ENCODE peak calls at places on chromosomes 3 and 15, in four cellular contexts. One of them, this sample, is unnamed.

GRCh38 chr3:167855306-167855705 is 119.8 kb downstream of the SERPINI1 start:
- DNase-seq in NB4: no peak
- DNase-seq in astrocyte of the spinal cord: no peak
- DNase-seq in MM.1S: no peak
- DNase-seq in this sample: no peak

GRCh38 chr3:186427627-186428026 is 65.6 kb upstream of the DGKG start:
- DNase-seq in NB4: no peak
- DNase-seq in astrocyte of the spinal cord: peak
- DNase-seq in MM.1S: peak
- DNase-seq in this sample: no peak

GRCh38 chr3:35864871-35865270 is 225.5 kb downstream of the ARPP21 start:
- DNase-seq in MM.1S: no peak
- DNase-seq in astrocyte of the spinal cord: no peak
- DNase-seq in NB4: peak
- DNase-seq in this sample: no peak

GRCh38 chr3:172098698-172099494 is 59.5 kb downstream of the FNDC3B start:
- DNase-seq in astrocyte of the spinal cord: no peak
- DNase-seq in MM.1S: no peak
- DNase-seq in NB4: no peak
- DNase-seq in this sample: no peak

GRCh38 chr3:189772584-189772983 is 141.4 kb downstream of the TP63 start:
- DNase-seq in astrocyte of the spinal cord: no peak
- DNase-seq in MM.1S: no peak
- DNase-seq in NB4: no peak
- DNase-seq in this sample: peak

GRCh38 chr3:189038773-189039720 is 132.7 kb upstream of the TPRG1 start:
- DNase-seq in NB4: no peak
- DNase-seq in MM.1S: peak
- DNase-seq in astrocyte of the spinal cord: no peak
- DNase-seq in this sample: no peak

GRCh38 chr3:111385971-111386495 is 156.0 kb upstream of the CD96 start:
- DNase-seq in MM.1S: no peak
- DNase-seq in astrocyte of the spinal cord: no peak
- DNase-seq in NB4: no peak
- DNase-seq in this sample: no peak

GRCh38 chr3:144114767-144115166 is 143.1 kb downstream of the DIPK2A start:
- DNase-seq in MM.1S: no peak
- DNase-seq in astrocyte of the spinal cord: no peak
- DNase-seq in NB4: peak
- DNase-seq in this sample: peak

GRCh38 chr15:86611392-86612040 is 531.8 kb downstream of the AGBL1 start:
- DNase-seq in astrocyte of the spinal cord: peak
- DNase-seq in NB4: peak
- DNase-seq in MM.1S: peak
- DNase-seq in this sample: no peak

GRCh38 chr3:16066975-16067374 is 107.5 kb upstream of the GALNT15 start:
- DNase-seq in NB4: no peak
- DNase-seq in MM.1S: no peak
- DNase-seq in astrocyte of the spinal cord: peak
- DNase-seq in this sample: peak

GRCh38 chr15:46251873-46252272 is 617.0 kb downstream of the SQOR start:
- DNase-seq in NB4: no peak
- DNase-seq in astrocyte of the spinal cord: no peak
- DNase-seq in MM.1S: no peak
- DNase-seq in this sample: no peak

GRCh38 chr3:169146112-169146665 is 517.3 kb downstream of the MECOM start:
- DNase-seq in NB4: peak
- DNase-seq in MM.1S: no peak
- DNase-seq in astrocyte of the spinal cord: peak
- DNase-seq in this sample: peak

GRCh38 chr3:141578197-141578596 is 91.4 kb downstream of the RASA2 start:
- DNase-seq in MM.1S: no peak
- DNase-seq in astrocyte of the spinal cord: no peak
- DNase-seq in NB4: no peak
- DNase-seq in this sample: peak

GRCh38 chr3:53642211-53642610 is 147.8 kb downstream of the CACNA1D start:
- DNase-seq in NB4: no peak
- DNase-seq in astrocyte of the spinal cord: no peak
- DNase-seq in MM.1S: no peak
- DNase-seq in this sample: no peak

GRCh38 chr3:78894787-78895186 is 873.0 kb downstream of the ROBO1 start:
- DNase-seq in NB4: no peak
- DNase-seq in astrocyte of the spinal cord: no peak
- DNase-seq in MM.1S: no peak
- DNase-seq in this sample: no peak

GRCh38 chr3:45273681-45274515 is 47.8 kb upstream of the TMEM158 start:
- DNase-seq in NB4: peak
- DNase-seq in astrocyte of the spinal cord: no peak
- DNase-seq in MM.1S: no peak
- DNase-seq in this sample: no peak

GRCh38 chr3:128714887-128715496 is 11.0 kb upstream of the RAB7A start:
- DNase-seq in astrocyte of the spinal cord: no peak
- DNase-seq in NB4: peak
- DNase-seq in MM.1S: no peak
- DNase-seq in this sample: no peak

GRCh38 chr3:63960048-63960711 is 48.0 kb upstream of the SCAANT1 start:
- DNase-seq in NB4: peak
- DNase-seq in MM.1S: no peak
- DNase-seq in astrocyte of the spinal cord: peak
- DNase-seq in this sample: peak

GRCh38 chr3:150761831-150762661 is 923 bp downstream of the SIAH2 start:
- DNase-seq in NB4: peak
- DNase-seq in MM.1S: peak
- DNase-seq in astrocyte of the spinal cord: peak
- DNase-seq in this sample: peak

GRCh38 chr3:155948476-155948875 is 78.0 kb downstream of the GMPS start:
- DNase-seq in MM.1S: no peak
- DNase-seq in NB4: no peak
- DNase-seq in astrocyte of the spinal cord: no peak
- DNase-seq in this sample: no peak

GRCh38 chr3:155949464-155950217 is 79.2 kb downstream of the GMPS start:
- DNase-seq in NB4: no peak
- DNase-seq in astrocyte of the spinal cord: no peak
- DNase-seq in MM.1S: no peak
- DNase-seq in this sample: no peak

GRCh38 chr3:155944081-155944480 is 73.6 kb downstream of the GMPS start:
- DNase-seq in astrocyte of the spinal cord: no peak
- DNase-seq in NB4: no peak
- DNase-seq in MM.1S: no peak
- DNase-seq in this sample: no peak

GRCh38 chr3:155941354-155941753 is 70.9 kb downstream of the GMPS start:
- DNase-seq in NB4: peak
- DNase-seq in astrocyte of the spinal cord: no peak
- DNase-seq in MM.1S: no peak
- DNase-seq in this sample: no peak

GRCh38 chr3:155946178-155946577 is 75.7 kb downstream of the GMPS start:
- DNase-seq in MM.1S: no peak
- DNase-seq in NB4: no peak
- DNase-seq in astrocyte of the spinal cord: peak
- DNase-seq in this sample: peak
- TF ChIP-seq CTCF in MM.1S: no peak
- TF ChIP-seq CTCF in NB4: no peak
- TF ChIP-seq CTCF in astrocyte of the spinal cord: no peak
- TF ChIP-seq CTCF in this sample: no peak

GRCh38 chr3:121667333-121667732 is 6.6 kb upstream of the HCLS1 start:
- DNase-seq in NB4: no peak
- DNase-seq in MM.1S: no peak
- DNase-seq in astrocyte of the spinal cord: no peak
- DNase-seq in this sample: no peak
- H3K4me3 ChIP-seq in NB4: no peak
- H3K4me3 ChIP-seq in MM.1S: no peak
- H3K4me3 ChIP-seq in astrocyte of the spinal cord: no peak
- H3K4me3 ChIP-seq in this sample: no peak

DNA sequence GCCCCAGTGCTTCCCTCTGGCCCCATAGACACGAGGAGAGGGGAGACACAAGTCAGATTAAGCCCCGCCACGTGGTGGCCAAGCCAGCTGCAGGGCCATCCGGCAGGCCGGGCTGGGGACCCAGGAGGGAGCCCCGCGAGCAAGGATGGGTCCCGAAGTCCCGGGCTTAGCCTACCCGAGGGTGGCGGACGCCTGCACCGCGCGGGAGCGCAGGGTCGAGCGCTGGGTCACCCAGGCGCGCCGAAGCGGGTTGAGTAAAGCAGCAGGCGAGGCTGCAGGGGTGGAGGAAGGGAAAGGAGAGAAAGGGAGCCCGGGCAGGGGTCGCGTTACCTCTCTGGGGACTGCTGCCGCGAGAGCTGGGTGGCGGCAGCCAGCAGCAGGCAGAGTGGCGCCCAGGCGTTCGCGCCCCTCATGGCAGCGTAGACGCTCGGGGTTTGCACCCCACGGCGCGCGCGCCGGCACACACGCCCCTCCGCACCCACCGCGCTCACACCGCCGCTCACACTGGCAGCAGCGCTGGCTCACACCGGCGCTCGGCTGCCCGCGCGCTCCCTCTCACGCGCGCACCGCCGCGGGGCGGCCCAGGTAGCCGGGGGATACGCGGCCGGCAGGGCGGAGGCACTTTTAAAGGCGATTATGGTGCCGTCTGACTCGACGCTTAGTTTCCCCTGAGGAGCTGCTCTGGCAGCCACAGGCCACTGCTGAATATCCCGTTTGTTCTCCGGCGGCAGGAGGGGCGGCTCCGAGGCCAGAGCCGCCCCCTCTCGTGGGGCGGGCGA is at the start of gene PCOLCE2:
- DNase-seq in MM.1S: peak
- DNase-seq in astrocyte of the spinal cord: peak
- DNase-seq in NB4: peak
- DNase-seq in this sample: peak
- TF ChIP-seq CTCF in MM.1S: no peak
- TF ChIP-seq CTCF in astrocyte of the spinal cord: no peak
- TF ChIP-seq CTCF in NB4: no peak
- TF ChIP-seq CTCF in this sample: no peak

DNA sequence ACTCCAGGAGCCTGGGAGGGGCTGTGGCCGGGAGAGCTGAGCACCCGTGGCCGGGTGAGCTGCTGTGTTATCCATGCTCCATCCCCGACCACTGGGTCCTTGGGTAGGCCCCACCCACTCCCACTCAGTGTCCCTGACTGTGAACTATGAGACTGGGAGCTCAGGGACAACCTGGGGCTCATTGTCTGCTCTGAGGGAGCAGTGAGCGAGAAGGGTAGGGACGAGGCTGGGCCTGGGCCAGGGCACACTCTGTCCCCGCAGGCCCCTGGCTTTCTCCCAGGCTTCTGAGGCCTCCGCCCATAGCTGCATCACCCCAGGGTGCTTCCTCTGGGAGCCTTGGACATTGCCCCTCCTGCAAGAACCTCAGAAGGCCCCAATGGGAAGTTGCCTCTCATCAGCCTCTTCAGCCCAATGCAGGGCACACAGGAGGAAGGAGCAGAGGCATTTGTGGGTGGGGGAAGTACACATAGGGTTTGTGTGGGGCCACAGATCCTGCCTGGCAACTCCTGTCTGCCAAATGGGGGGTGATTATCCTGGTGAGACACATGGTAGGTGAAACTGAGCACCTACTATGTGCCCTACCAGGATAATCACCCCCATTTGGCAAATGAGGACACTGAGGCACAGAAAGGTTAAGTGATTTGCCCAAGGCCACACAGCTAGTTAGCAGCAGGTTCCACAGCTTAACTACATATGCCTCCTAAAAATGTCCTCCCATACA is 2.4 kb downstream of the ANPEP start:
- DNase-seq in MM.1S: no peak
- DNase-seq in NB4: peak
- DNase-seq in astrocyte of the spinal cord: peak
- DNase-seq in this sample: peak
- H3K4me3 ChIP-seq in MM.1S: no peak
- H3K4me3 ChIP-seq in NB4: peak
- H3K4me3 ChIP-seq in astrocyte of the spinal cord: peak
- H3K4me3 ChIP-seq in this sample: peak

GRCh38 chr3:52387481-52387880 is 57.4 kb downstream of the SEMA3G start:
- DNase-seq in astrocyte of the spinal cord: no peak
- DNase-seq in MM.1S: no peak
- DNase-seq in NB4: no peak
- DNase-seq in this sample: no peak

GRCh38 chr3:52391096-52391495 is 53.8 kb downstream of the SEMA3G start:
- DNase-seq in NB4: no peak
- DNase-seq in MM.1S: no peak
- DNase-seq in astrocyte of the spinal cord: no peak
- DNase-seq in this sample: no peak

GRCh38 chr3:52388348-52388821 is 56.5 kb downstream of the SEMA3G start:
- DNase-seq in MM.1S: no peak
- DNase-seq in astrocyte of the spinal cord: no peak
- DNase-seq in NB4: no peak
- DNase-seq in this sample: no peak

GRCh38 chr3:52392216-52392930 is 52.5 kb downstream of the SEMA3G start:
- DNase-seq in NB4: no peak
- DNase-seq in astrocyte of the spinal cord: no peak
- DNase-seq in MM.1S: no peak
- DNase-seq in this sample: no peak

DNA sequence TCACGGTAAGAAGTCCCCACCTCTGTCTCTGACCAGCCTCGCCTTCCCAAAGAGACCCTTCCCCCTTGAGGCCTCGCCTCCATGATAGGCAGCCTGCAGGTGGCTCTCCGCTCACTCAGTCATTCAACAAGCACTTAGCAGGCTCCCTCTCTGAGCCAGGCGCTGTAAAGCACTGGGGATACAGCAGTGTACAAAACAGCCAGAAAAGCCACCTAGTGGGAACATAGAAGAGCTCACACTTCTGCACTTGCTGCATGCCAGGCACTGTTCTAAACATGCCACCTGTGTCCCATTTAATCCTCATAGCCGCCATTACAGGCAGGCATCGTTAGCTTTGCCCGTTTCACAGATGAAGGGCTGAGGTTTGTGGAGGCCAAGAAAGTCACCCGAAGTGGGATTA is 56.0 kb downstream of the SEMA3G start:
- DNase-seq in NB4: peak
- DNase-seq in MM.1S: no peak
- DNase-seq in astrocyte of the spinal cord: no peak
- DNase-seq in this sample: no peak
- TF ChIP-seq CTCF in NB4: peak
- TF ChIP-seq CTCF in MM.1S: no peak
- TF ChIP-seq CTCF in astrocyte of the spinal cord: no peak
- TF ChIP-seq CTCF in this sample: peak

GRCh38 chr3:31009881-31010280 is 115.4 kb upstream of the GADL1 start:
- DNase-seq in NB4: no peak
- DNase-seq in MM.1S: no peak
- DNase-seq in astrocyte of the spinal cord: peak
- DNase-seq in this sample: peak

GRCh38 chr3:31002730-31003129 is 108.3 kb upstream of the GADL1 start:
- DNase-seq in NB4: no peak
- DNase-seq in astrocyte of the spinal cord: no peak
- DNase-seq in MM.1S: no peak
- DNase-seq in this sample: no peak

GRCh38 chr3:31008986-31009385 is 114.5 kb upstream of the GADL1 start:
- DNase-seq in astrocyte of the spinal cord: peak
- DNase-seq in MM.1S: no peak
- DNase-seq in NB4: no peak
- DNase-seq in this sample: peak

GRCh38 chr3:31004025-31004678 is 109.7 kb upstream of the GADL1 start:
- DNase-seq in MM.1S: no peak
- DNase-seq in NB4: no peak
- DNase-seq in astrocyte of the spinal cord: peak
- DNase-seq in this sample: peak
- H3K4me3 ChIP-seq in MM.1S: no peak
- H3K4me3 ChIP-seq in NB4: no peak
- H3K4me3 ChIP-seq in astrocyte of the spinal cord: no peak
- H3K4me3 ChIP-seq in this sample: no peak

GRCh38 chr3:36992806-36993325 is at the start of gene EPM2AIP1:
- DNase-seq in astrocyte of the spinal cord: no peak
- DNase-seq in NB4: peak
- DNase-seq in MM.1S: no peak
- DNase-seq in this sample: no peak
- TF ChIP-seq CTCF in astrocyte of the spinal cord: no peak
- TF ChIP-seq CTCF in NB4: no peak
- TF ChIP-seq CTCF in MM.1S: peak
- TF ChIP-seq CTCF in this sample: peak

GRCh38 chr3:162270059-162270458 is 773.5 kb downstream of the OTOL1 start:
- DNase-seq in NB4: no peak
- DNase-seq in astrocyte of the spinal cord: no peak
- DNase-seq in MM.1S: no peak
- DNase-seq in this sample: no peak
- H3K4me3 ChIP-seq in NB4: no peak
- H3K4me3 ChIP-seq in astrocyte of the spinal cord: no peak
- H3K4me3 ChIP-seq in MM.1S: no peak
- H3K4me3 ChIP-seq in this sample: no peak

This sample was measured in fibroblast of the aortic adventitia.